ENCODE peak calls at places on chromosomes 3 and 15, in five cellular contexts. One of them, this sample, is unnamed.

GRCh38 chr3:10558726-10559125 is 53.3 kb upstream of the ATP2B2 start:
- DNase-seq in bronchial epithelial cell: no peak
- DNase-seq in MG63: no peak
- DNase-seq in stomach: no peak
- DNase-seq in HAP-1: no peak
- DNase-seq in this sample: no peak

GRCh38 chr15:64044315-64045105 is 1.8 kb downstream of the DAPK2 start:
- DNase-seq in stomach: peak; percentile 31
- DNase-seq in MG63: no peak
- DNase-seq in bronchial epithelial cell: no peak
- DNase-seq in HAP-1: no peak
- DNase-seq in this sample: no peak

GRCh38 chr3:160616721-160617120 is 51.4 kb upstream of the KPNA4 start:
- DNase-seq in bronchial epithelial cell: peak; percentile 68
- DNase-seq in HAP-1: no peak
- DNase-seq in stomach: no peak
- DNase-seq in MG63: peak; percentile 56
- DNase-seq in this sample: no peak

GRCh38 chr3:44227622-44228021 is 14.1 kb upstream of the TOPAZ1 start:
- DNase-seq in bronchial epithelial cell: no peak
- DNase-seq in stomach: no peak
- DNase-seq in MG63: no peak
- DNase-seq in HAP-1: no peak
- DNase-seq in this sample: no peak

GRCh38 chr15:45630958-45631691 is 3.7 kb upstream of the SQOR start:
- DNase-seq in HAP-1: no peak
- DNase-seq in MG63: peak; percentile 90
- DNase-seq in stomach: no peak
- DNase-seq in bronchial epithelial cell: peak; percentile 97
- DNase-seq in this sample: no peak

GRCh38 chr3:153852355-153852754 is 268.8 kb upstream of the ARHGEF26 start:
- DNase-seq in HAP-1: no peak
- DNase-seq in bronchial epithelial cell: no peak
- DNase-seq in MG63: no peak
- DNase-seq in stomach: no peak
- DNase-seq in this sample: no peak

GRCh38 chr3:10395671-10396070 is 74.8 kb upstream of the SEC13 start:
- DNase-seq in HAP-1: no peak
- DNase-seq in MG63: no peak
- DNase-seq in stomach: no peak
- DNase-seq in bronchial epithelial cell: peak; percentile 12
- DNase-seq in this sample: no peak

GRCh38 chr3:171541181-171541580 is 81.0 kb upstream of the TNIK start:
- DNase-seq in MG63: no peak
- DNase-seq in HAP-1: no peak
- DNase-seq in bronchial epithelial cell: no peak
- DNase-seq in stomach: no peak
- DNase-seq in this sample: no peak

GRCh38 chr3:131444180-131444579 is 58.6 kb downstream of the MRPL3 start:
- DNase-seq in stomach: no peak
- DNase-seq in HAP-1: no peak
- DNase-seq in bronchial epithelial cell: no peak
- DNase-seq in MG63: no peak
- DNase-seq in this sample: no peak

GRCh38 chr3:193962986-193963683 is 172.8 kb upstream of the HES1 start:
- DNase-seq in stomach: no peak
- DNase-seq in HAP-1: no peak
- DNase-seq in bronchial epithelial cell: peak; percentile 28
- DNase-seq in MG63: no peak
- DNase-seq in this sample: no peak

GRCh38 chr3:39132096-39133092 is 21.0 kb downstream of the CSRNP1 start:
- DNase-seq in MG63: no peak
- DNase-seq in stomach: peak; percentile 33
- DNase-seq in bronchial epithelial cell: no peak
- DNase-seq in HAP-1: no peak
- DNase-seq in this sample: no peak

GRCh38 chr15:65818927-65819562 is 27.0 kb upstream of the DENND4A start:
- DNase-seq in stomach: no peak
- DNase-seq in MG63: no peak
- DNase-seq in HAP-1: no peak
- DNase-seq in bronchial epithelial cell: no peak
- DNase-seq in this sample: no peak

GRCh38 chr15:93865610-93866009 is 365.8 kb upstream of the MCTP2 start:
- DNase-seq in bronchial epithelial cell: no peak
- DNase-seq in MG63: no peak
- DNase-seq in HAP-1: no peak
- DNase-seq in stomach: no peak
- DNase-seq in this sample: no peak

GRCh38 chr3:90062631-90063200 is 955.3 kb downstream of the EPHA3 start:
- DNase-seq in MG63: no peak
- DNase-seq in stomach: no peak
- DNase-seq in HAP-1: no peak
- DNase-seq in bronchial epithelial cell: peak; percentile 13
- DNase-seq in this sample: no peak

GRCh38 chr15:96335429-96335807 is 4.9 kb downstream of the NR2F2 start:
- DNase-seq in stomach: no peak
- DNase-seq in MG63: no peak
- DNase-seq in HAP-1: no peak
- DNase-seq in bronchial epithelial cell: no peak
- DNase-seq in this sample: no peak

GRCh38 chr3:45942051-45942825 is 1.0 kb upstream of the CXCR6 start:
- DNase-seq in MG63: no peak
- DNase-seq in HAP-1: no peak
- DNase-seq in stomach: peak; percentile 35
- DNase-seq in bronchial epithelial cell: no peak
- DNase-seq in this sample: no peak

GRCh38 chr15:42148808-42149492 is 7.5 kb downstream of the PLA2G4F start:
- DNase-seq in MG63: no peak
- DNase-seq in bronchial epithelial cell: no peak
- DNase-seq in HAP-1: no peak
- DNase-seq in stomach: peak; percentile 13
- DNase-seq in this sample: no peak

GRCh38 chr3:106428565-106428994 is 559.8 kb upstream of the CBLB start:
- DNase-seq in bronchial epithelial cell: peak; percentile 97
- DNase-seq in stomach: no peak
- DNase-seq in MG63: peak; percentile 90
- DNase-seq in HAP-1: no peak
- DNase-seq in this sample: no peak

GRCh38 chr15:74133071-74133702 is 2.8 kb downstream of the ISLR2 start:
- DNase-seq in stomach: no peak
- DNase-seq in HAP-1: no peak
- DNase-seq in MG63: no peak
- DNase-seq in bronchial epithelial cell: no peak
- DNase-seq in this sample: no peak

GRCh38 chr3:34001022-34001421 is 202.6 kb downstream of the PDCD6IP start:
- DNase-seq in HAP-1: peak; percentile 16
- DNase-seq in MG63: no peak
- DNase-seq in stomach: no peak
- DNase-seq in bronchial epithelial cell: no peak
- DNase-seq in this sample: no peak

GRCh38 chr3:48468329-48468731 is 21.8 kb downstream of the ATRIP start:
- DNase-seq in MG63: no peak
- DNase-seq in bronchial epithelial cell: no peak
- DNase-seq in stomach: peak; percentile 61
- DNase-seq in HAP-1: no peak
- DNase-seq in this sample: no peak
- H3K4me3 ChIP-seq in MG63: no peak overlapping the region
- H3K4me3 ChIP-seq in bronchial epithelial cell: no peak overlapping the region
- H3K4me3 ChIP-seq in stomach: peak overlapping the region; percentile 60
- H3K4me3 ChIP-seq in HAP-1: no peak overlapping the region
- H3K4me3 ChIP-seq in this sample: no peak overlapping the region

GRCh38 chr3:116863270-116863770 is 153.7 kb downstream of the TUSC7 start:
- DNase-seq in bronchial epithelial cell: no peak
- DNase-seq in MG63: no peak
- DNase-seq in HAP-1: no peak
- DNase-seq in stomach: no peak
- DNase-seq in this sample: no peak

GRCh38 chr3:116864627-116864927 is 155.0 kb downstream of the TUSC7 start:
- DNase-seq in stomach: no peak
- DNase-seq in MG63: no peak
- DNase-seq in HAP-1: no peak
- DNase-seq in bronchial epithelial cell: no peak
- DNase-seq in this sample: no peak

GRCh38 chr3:116863842-116864626 is 154.5 kb downstream of the TUSC7 start:
- DNase-seq in bronchial epithelial cell: peak; percentile 65
- DNase-seq in HAP-1: peak; percentile 77
- DNase-seq in MG63: no peak
- DNase-seq in stomach: no peak
- DNase-seq in this sample: peak; percentile 37
- H3K4me3 ChIP-seq in bronchial epithelial cell: no peak overlapping the region
- H3K4me3 ChIP-seq in HAP-1: peak overlapping the region; percentile 25
- H3K4me3 ChIP-seq in MG63: no peak overlapping the region
- H3K4me3 ChIP-seq in stomach: peak overlapping the region; percentile 34
- H3K4me3 ChIP-seq in this sample: peak overlapping the region; percentile 36

GRCh38 chr15:58511588-58511987 is 79.8 kb downstream of the LIPC start:
- DNase-seq in bronchial epithelial cell: no peak
- DNase-seq in MG63: no peak
- DNase-seq in HAP-1: no peak
- DNase-seq in stomach: no peak
- DNase-seq in this sample: no peak
- H3K4me3 ChIP-seq in bronchial epithelial cell: no peak overlapping the region
- H3K4me3 ChIP-seq in MG63: no peak overlapping the region
- H3K4me3 ChIP-seq in HAP-1: no peak overlapping the region
- H3K4me3 ChIP-seq in stomach: no peak overlapping the region
- H3K4me3 ChIP-seq in this sample: no peak overlapping the region

GRCh38 chr15:31098953-31099740 is 2.4 kb downstream of the TRPM1 start:
- DNase-seq in MG63: no peak
- DNase-seq in stomach: no peak
- DNase-seq in bronchial epithelial cell: no peak
- DNase-seq in HAP-1: no peak
- DNase-seq in this sample: no peak
- H3K4me3 ChIP-seq in MG63: no peak overlapping the region
- H3K4me3 ChIP-seq in stomach: no peak overlapping the region
- H3K4me3 ChIP-seq in bronchial epithelial cell: no peak overlapping the region
- H3K4me3 ChIP-seq in HAP-1: no peak overlapping the region
- H3K4me3 ChIP-seq in this sample: no peak overlapping the region

DNA sequence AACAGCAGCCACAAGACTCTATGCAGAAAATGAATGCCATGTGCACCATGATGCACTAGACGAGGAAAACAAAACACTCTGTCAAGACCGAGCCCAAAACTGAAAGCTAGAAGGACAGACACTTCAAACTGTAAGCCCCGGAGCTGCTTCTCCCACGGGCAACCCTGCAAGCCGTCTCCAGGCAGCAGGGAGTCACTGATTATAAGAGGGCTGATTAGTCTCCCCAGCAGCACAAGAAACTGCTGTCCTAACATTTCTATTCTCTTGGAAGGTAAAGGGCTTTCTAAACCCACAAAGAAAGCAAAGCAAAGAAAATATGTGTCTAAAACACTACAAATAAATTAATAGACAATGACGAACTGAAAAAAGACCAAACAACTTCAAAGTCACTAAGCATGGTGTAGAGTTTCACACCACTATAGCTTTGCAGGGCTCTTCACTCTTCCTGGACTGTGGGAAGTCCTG is 15.5 kb downstream of the TBC1D2B start:
- DNase-seq in HAP-1: peak; percentile 64
- DNase-seq in bronchial epithelial cell: peak; percentile 15
- DNase-seq in stomach: no peak
- DNase-seq in MG63: peak; percentile 35
- DNase-seq in this sample: no peak
- H3K4me3 ChIP-seq in HAP-1: no peak overlapping the region
- H3K4me3 ChIP-seq in bronchial epithelial cell: no peak overlapping the region
- H3K4me3 ChIP-seq in stomach: peak overlapping the region; percentile 21
- H3K4me3 ChIP-seq in MG63: peak overlapping the region; percentile 21
- H3K4me3 ChIP-seq in this sample: no peak overlapping the region

This sample was measured in iPS DF 6.9.